ENCODE peak calls at places on chromosomes 4 and X, in nine cellular contexts. X, F, G, D, C, O, L, W and I are unnamed samples.

GRCh38 chr4:122534776-122535175 is 78.3 kb upstream of the IL2 start:
- DNase-seq in L (no peak), F (no peak), D (no peak), O (no peak), X (no peak), G (no peak), C (no peak), W (no peak), I (no peak)

GRCh38 chr4:103054030-103054429 is 22.5 kb downstream of the SLC9B2 start:
- DNase-seq in G (no peak), W (no peak), L (no peak), D (no peak), X (no peak), F (no peak), C (no peak), O (no peak), I (no peak)

GRCh38 chr4:94208268-94208667 is 603 bp downstream of the SMARCAD1 start:
- DNase-seq in W (no peak), G (peak; percentile 1), D (no peak), L (no peak), F (no peak), O (peak; percentile 7), X (no peak), C (no peak), I (no peak)

GRCh38 chr4:55173580-55173979 is 48.2 kb upstream of the KDR start:
- DNase-seq in F (no peak), D (peak; percentile 43), L (peak; percentile 68), W (no peak), G (no peak), C (no peak), X (no peak), O (no peak), I (no peak)

GRCh38 chr4:141802324-141802723 is 165.9 kb downstream of the IL15 start:
- DNase-seq in L (peak; percentile 31), O (no peak), C (no peak), D (peak; percentile 59), X (no peak), F (peak; percentile 69), W (no peak), G (no peak), I (no peak)

GRCh38 chrX:109826954-109827708 is 94.1 kb upstream of the ACSL4 start:
- DNase-seq in D (peak; percentile 73), F (peak; percentile 68), C (no peak), X (peak; percentile 4), O (no peak), L (peak; percentile 71), G (no peak), W (no peak), I (no peak)

GRCh38 chr4:65747386-65747785 is 77.1 kb upstream of the EPHA5 start:
- DNase-seq in O (no peak), C (no peak), L (peak; percentile 1), G (no peak), W (no peak), F (no peak), X (no peak), D (no peak), I (no peak)

GRCh38 chr4:56786955-56787354 is 34.5 kb downstream of the SPINK2 start:
- DNase-seq in W (no peak), C (peak; percentile 41), O (no peak), G (no peak), L (peak; percentile 73), D (no peak), X (no peak), F (no peak), I (no peak)

GRCh38 chr4:120517966-120518365 is 404.6 kb downstream of the PRDM5 start:
- DNase-seq in X (no peak), F (peak; percentile 31), W (no peak), O (no peak), L (peak; percentile 87), D (peak; percentile 51), G (no peak), C (no peak), I (no peak)

GRCh38 chr4:11542952-11543351 is 114.3 kb upstream of the HS3ST1 start:
- DNase-seq in X (no peak), O (no peak), L (no peak), D (peak; percentile 67), C (no peak), W (no peak), G (no peak), F (no peak), I (no peak)

GRCh38 chr4:67035501-67035900 is 509.8 kb downstream of the CENPC start:
- DNase-seq in F (no peak), G (no peak), O (no peak), D (no peak), L (peak; percentile 85), W (no peak), C (no peak), X (no peak), I (no peak)

GRCh38 chr4:150021483-150021882 is 56.8 kb upstream of the DCLK2 start:
- DNase-seq in C (no peak), L (no peak), O (no peak), X (no peak), F (no peak), G (no peak), W (no peak), D (no peak), I (no peak)

GRCh38 chr4:1571986-1572385 is 112.1 kb downstream of the FAM53A start:
- DNase-seq in L (no peak), C (no peak), O (no peak), F (no peak), G (no peak), W (no peak), X (no peak), D (no peak), I (no peak)

GRCh38 chr4:168636506-168637176 is 139.8 kb downstream of the PALLD start:
- DNase-seq in O (no peak), F (no peak), W (no peak), D (peak; percentile 61), G (no peak), X (no peak), L (peak; percentile 83), C (no peak), I (no peak)

GRCh38 chr4:84648863-84649647 is 66.1 kb downstream of the CDS1 start:
- DNase-seq in D (no peak), W (no peak), G (no peak), C (no peak), L (no peak), F (no peak), O (no peak), X (no peak), I (no peak)

GRCh38 chr4:148874331-148874730 is 432.1 kb upstream of the NR3C2 start:
- DNase-seq in F (no peak), X (no peak), C (no peak), L (no peak), D (no peak), W (no peak), O (peak; percentile 7), G (no peak), I (no peak)

GRCh38 chr4:158176108-158176507 is 3.3 kb upstream of the GASK1B start:
- DNase-seq in G (no peak), F (no peak), O (no peak), L (no peak), X (no peak), W (peak; percentile 40), D (peak; percentile 74), C (peak; percentile 80), I (no peak)

GRCh38 chr4:53197760-53198150 is 168.1 kb downstream of the SCFD2 start:
- DNase-seq in C (no peak), D (no peak), G (no peak), W (no peak), O (no peak), F (peak; percentile 61), X (no peak), L (peak; percentile 32), I (no peak)

GRCh38 chr4:101762544-101762943 is 28.0 kb upstream of the BANK1 start:
- DNase-seq in C (no peak), L (no peak), F (no peak), D (no peak), O (no peak), X (no peak), W (no peak), G (no peak), I (no peak)

GRCh38 chrX:29470029-29470428 is 745.3 kb upstream of the MAGEB2 start:
- DNase-seq in L (peak; percentile 84), O (no peak), G (no peak), D (no peak), W (no peak), F (no peak), X (no peak), C (no peak), I (no peak)

DNA sequence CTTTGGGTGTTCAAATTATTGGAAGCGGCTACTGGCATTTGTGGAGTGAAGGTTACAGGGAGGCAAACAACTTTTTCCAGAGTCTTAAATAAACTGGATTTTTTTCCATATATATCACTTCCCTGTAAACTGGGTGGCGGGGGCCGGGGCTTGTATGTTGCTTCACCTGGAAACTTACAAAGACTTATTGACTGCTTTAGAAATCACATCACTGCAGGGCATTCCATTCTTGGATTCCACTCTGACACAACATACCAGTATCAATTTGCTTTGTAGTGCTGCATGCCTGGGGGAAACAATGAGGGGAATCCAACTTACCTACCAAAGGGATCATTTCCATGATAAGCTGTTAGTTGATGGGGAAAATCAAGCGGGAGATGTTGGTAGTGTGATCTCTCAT is 21.7 kb upstream of the FAM156A start:
- DNase-seq in W (no peak), L (peak; percentile 44), C (no peak), G (no peak), D (no peak), F (no peak), O (no peak), X (no peak), I (no peak)
- TF ChIP-seq CTCF in W (no peak), L (no peak), C (no peak), G (no peak), D (no peak), F (no peak), O (no peak), X (no peak), I (no peak)

DNA sequence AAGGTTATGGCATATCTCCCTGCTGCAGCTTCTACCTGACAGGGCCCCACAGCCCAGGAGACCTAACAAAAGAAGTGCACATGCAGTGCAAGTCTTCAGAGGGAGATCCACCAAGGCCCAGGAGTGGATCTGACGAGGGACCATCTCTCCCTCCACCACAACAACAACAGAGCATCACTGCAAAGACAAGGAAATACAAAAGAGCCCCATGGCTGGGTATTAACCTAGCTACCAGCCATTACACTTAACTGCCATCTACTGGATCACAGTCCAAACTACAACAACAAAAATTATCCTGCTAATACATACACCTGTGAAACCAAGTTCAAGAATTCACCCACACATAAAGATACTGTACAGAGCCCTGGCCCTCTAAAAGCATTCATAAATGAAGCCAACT is 280.2 kb upstream of the SLC7A11 start:
- DNase-seq in L (peak; percentile 71), F (no peak), O (peak; percentile 38), G (peak; percentile 6), W (no peak), C (no peak), X (no peak), D (no peak), I (no peak)
- TF ChIP-seq CTCF in L (peak; percentile 69), F (peak; percentile 40), O (peak; percentile 75), G (peak; percentile 54), W (no peak), C (no peak), X (no peak), D (peak; percentile 60), I (peak; percentile 21)

GRCh38 chr4:90293320-90293719 is 166.1 kb downstream of the CCSER1 start:
- DNase-seq in C (no peak), D (no peak), L (peak; percentile 57), O (peak; percentile 3), X (no peak), G (peak; percentile 7), F (no peak), W (no peak), I (no peak)
- TF ChIP-seq CTCF in C (peak; percentile 26), D (no peak), L (peak; percentile 57), O (peak; percentile 68), X (peak; percentile 30), G (peak; percentile 47), F (peak; percentile 41), W (no peak), I (peak; percentile 35)

GRCh38 chrX:76850851-76851250 is 423.3 kb downstream of the MAGEE1 start:
- DNase-seq in W (no peak), D (peak; percentile 29), F (no peak), G (no peak), C (no peak), O (peak; percentile 8), L (no peak), X (no peak), I (no peak)
- TF ChIP-seq CTCF in W (no peak), D (peak; percentile 42), F (no peak), G (no peak), C (no peak), O (peak; percentile 55), L (no peak), X (no peak), I (peak; percentile 11)